ENCODE peak calls at places on chromosomes 6 and 20, in seven cellular contexts. S is endothelial cell of umbilical vein, Z is HCT116, X is sigmoid colon, D is breast epithelium, Q is transverse colon, C is suprapubic skin. V is an unnamed sample.

GRCh38 chr6:26534681-26535465 is 3.3 kb upstream of the HMGN4 start:
- DNase-seq in S (no peak), Z (no peak), X (no peak), D (no peak), Q (peak), C (no peak), V (no peak)

GRCh38 chr6:161477901-161478425 is 204.1 kb upstream of the AGPAT4 start:
- DNase-seq in S (no peak), Z (no peak), X (no peak), D (no peak), Q (no peak), C (no peak), V (no peak)

GRCh38 chr20:57464642-57465211 is 60.2 kb downstream of the CTCFL start:
- DNase-seq in S (no peak), Z (peak), X (no peak), D (no peak), Q (no peak), C (no peak), V (no peak)

GRCh38 chr20:9520096-9520495 is 5.7 kb downstream of the LAMP5 start:
- DNase-seq in S (no peak), Z (no peak), X (no peak), D (no peak), Q (no peak), C (no peak), V (no peak)

GRCh38 chr20:48754269-48754668 is 73.5 kb downstream of the PREX1 start:
- DNase-seq in S (no peak), Z (no peak), X (no peak), D (no peak), Q (no peak), C (no peak), V (no peak)

GRCh38 chr6:90079555-90080490 is 185.6 kb downstream of the GJA10 start:
- DNase-seq in S (no peak), Z (no peak), X (no peak), D (no peak), Q (no peak), C (no peak), V (no peak)

GRCh38 chr20:34452281-34452982 is 63.8 kb upstream of the DYNLRB1 start:
- DNase-seq in S (no peak), Z (no peak), X (no peak), D (no peak), Q (no peak), C (no peak), V (no peak)

GRCh38 chr20:1866834-1867233 is 28.4 kb upstream of the SIRPA start:
- DNase-seq in S (no peak), Z (no peak), X (no peak), D (no peak), Q (no peak), C (no peak), V (no peak)

GRCh38 chr20:25697132-25697446 is 436 bp upstream of the ZNF337 start:
- DNase-seq in S (no peak), Z (no peak), X (no peak), D (no peak), Q (no peak), C (no peak), V (no peak)

GRCh38 chr6:132067286-132067685 is 116.1 kb upstream of the CCN2 start:
- DNase-seq in S (peak), Z (no peak), X (no peak), D (no peak), Q (no peak), C (no peak), V (no peak)

GRCh38 chr20:50541606-50542041 is 31.4 kb downstream of the PTPN1 start:
- DNase-seq in S (peak), Z (peak), X (no peak), D (no peak), Q (no peak), C (no peak), V (no peak)

GRCh38 chr6:26400626-26401025 is 1.4 kb upstream of the BTN3A1 start:
- DNase-seq in S (no peak), Z (no peak), X (no peak), D (no peak), Q (no peak), C (no peak), V (no peak)

GRCh38 chr6:24574809-24575208 is 71.2 kb downstream of the KIAA0319 start:
- DNase-seq in S (no peak), Z (no peak), X (no peak), D (no peak), Q (no peak), C (no peak), V (peak)

GRCh38 chr6:50586074-50586473 is 127.3 kb upstream of the TFAP2D start:
- DNase-seq in S (no peak), Z (no peak), X (no peak), D (no peak), Q (no peak), C (no peak), V (no peak)

GRCh38 chr20:31829731-31830130 is 10.6 kb downstream of the MYLK2 start:
- DNase-seq in S (peak), Z (no peak), X (no peak), D (no peak), Q (no peak), C (no peak), V (no peak)

GRCh38 chr6:122580731-122581130 is 29.5 kb upstream of the PKIB start:
- DNase-seq in S (no peak), Z (peak), X (no peak), D (no peak), Q (no peak), C (no peak), V (no peak)

GRCh38 chr6:107653183-107653580 is 163.3 kb downstream of the SOBP start:
- DNase-seq in S (no peak), Z (no peak), X (no peak), D (no peak), Q (no peak), C (no peak), V (no peak)

GRCh38 chr20:4740774-4741431 is 19.2 kb downstream of the PRND start:
- DNase-seq in S (peak), Z (peak), X (no peak), D (no peak), Q (peak), C (peak), V (no peak)

GRCh38 chr6:45827952-45828530 is 187.6 kb downstream of the CLIC5 start:
- DNase-seq in S (no peak), Z (no peak), X (peak), D (no peak), Q (peak), C (no peak), V (no peak)

GRCh38 chr6:139762587-139763031 is 388.2 kb upstream of the CITED2 start:
- DNase-seq in S (no peak), Z (no peak), X (no peak), D (no peak), Q (no peak), C (no peak), V (no peak)

GRCh38 chr6:99822741-99823512 is 171.1 kb downstream of the MCHR2 start:
- DNase-seq in S (peak), Z (peak), X (no peak), D (no peak), Q (peak), C (no peak), V (peak)

GRCh38 chr6:129679758-129680157 is 30.2 kb downstream of the ARHGAP18 start:
- DNase-seq in S (peak), Z (no peak), X (no peak), D (no peak), Q (no peak), C (no peak), V (no peak)

GRCh38 chr6:158042245-158042798 is 60.7 kb downstream of the SYNJ2 start:
- DNase-seq in S (peak), Z (peak), X (peak), D (no peak), Q (no peak), C (no peak), V (no peak)

GRCh38 chr20:14312001-14312400 is 25.4 kb downstream of the FLRT3 start:
- DNase-seq in S (no peak), Z (no peak), X (no peak), D (no peak), Q (no peak), C (no peak), V (no peak)

GRCh38 chr20:2179233-2179580 is 77.6 kb downstream of the STK35 start:
- DNase-seq in S (no peak), Z (no peak), X (no peak), D (no peak), Q (no peak), C (peak), V (no peak)

GRCh38 chr20:63289311-63290135 is 3.5 kb upstream of the COL20A1 start:
- DNase-seq in S (no peak), Z (no peak), X (no peak), D (no peak), Q (no peak), C (no peak), V (no peak)

GRCh38 chr20:63286781-63287696 is 5.9 kb upstream of the COL20A1 start:
- DNase-seq in S (no peak), Z (no peak), X (no peak), D (no peak), Q (no peak), C (no peak), V (no peak)

GRCh38 chr20:63285636-63286615 is 7.1 kb upstream of the COL20A1 start:
- DNase-seq in S (no peak), Z (no peak), X (no peak), D (no peak), Q (no peak), C (no peak), V (no peak)

GRCh38 chr20:63288581-63289251 is 4.3 kb upstream of the COL20A1 start:
- DNase-seq in S (no peak), Z (no peak), X (no peak), D (no peak), Q (no peak), C (no peak), V (no peak)

DNA sequence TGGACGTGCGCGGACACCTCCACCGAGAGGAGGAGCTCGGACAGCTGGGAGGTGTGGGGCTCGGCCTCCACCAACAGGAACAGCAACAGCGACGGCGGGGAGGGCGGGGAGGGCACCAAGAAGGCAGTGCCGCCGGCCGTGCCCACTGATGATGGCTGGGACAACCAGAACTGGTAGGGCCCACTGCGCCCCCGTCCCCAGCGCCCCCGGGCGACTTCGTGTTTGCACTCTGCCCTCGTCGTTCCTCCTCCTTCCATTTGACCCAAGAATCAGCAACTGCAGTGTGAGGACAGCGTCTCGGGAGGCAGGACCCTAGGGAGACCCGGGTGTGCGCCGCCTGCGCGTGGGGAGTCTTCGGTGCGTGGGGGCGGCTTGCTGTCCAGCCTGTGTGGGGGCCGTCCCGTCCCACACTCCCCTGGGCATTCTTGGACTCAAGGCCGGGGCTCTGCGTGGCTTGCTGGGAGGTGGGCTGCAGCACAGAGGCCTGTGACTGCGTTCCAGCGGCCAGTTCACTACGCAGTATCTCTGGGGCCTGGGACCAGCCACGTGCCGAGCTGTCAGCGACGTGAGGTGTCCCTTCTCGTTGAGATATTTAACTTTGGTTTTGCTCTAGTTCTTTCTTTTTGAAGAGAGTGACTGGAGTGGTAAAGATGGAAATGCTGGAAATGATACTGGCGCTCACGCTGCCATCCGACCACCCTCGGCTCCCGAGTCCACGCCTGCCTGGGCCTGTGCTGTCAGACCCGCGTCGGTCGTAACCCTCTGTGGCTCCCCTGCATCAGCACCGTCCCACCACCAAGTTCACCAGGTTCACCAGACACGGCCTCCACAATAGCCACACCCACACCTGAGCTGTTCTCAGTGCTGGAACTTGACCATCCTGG is 5.0 kb upstream of the COL20A1 start:
- DNase-seq in S (no peak), Z (no peak), X (no peak), D (no peak), Q (no peak), C (no peak), V (no peak)
- TF ChIP-seq POLR2AphosphoS5 in S (no peak), Z (no peak), X (no peak), D (no peak), Q (no peak), C (no peak), V (no peak)

GRCh38 chr6:14452567-14453527 is 335.3 kb downstream of the CD83 start:
- DNase-seq in S (no peak), Z (no peak), X (no peak), D (peak), Q (no peak), C (no peak), V (peak)
- TF ChIP-seq POLR2A in S (no peak), Z (no peak), X (no peak), D (no peak), Q (no peak), C (no peak), V (no peak)

GRCh38 chr6:6931047-6932025 is 176.4 kb upstream of the RREB1 start:
- DNase-seq in S (no peak), Z (no peak), X (no peak), D (no peak), Q (no peak), C (no peak), V (no peak)
- TF ChIP-seq POLR2AphosphoS5 in S (no peak), Z (no peak), X (no peak), D (no peak), Q (no peak), C (no peak), V (no peak)

GRCh38 chr6:106511274-106512047 is 117.8 kb downstream of the RTN4IP1 start:
- DNase-seq in S (peak), Z (no peak), X (peak), D (peak), Q (peak), C (no peak), V (peak)
- TF ChIP-seq POLR2A in S (no peak), Z (no peak), X (no peak), D (no peak), Q (no peak), C (no peak), V (no peak)

GRCh38 chr6:112233864-112234263 is 20.5 kb downstream of the LAMA4 start:
- DNase-seq in S (peak), Z (no peak), X (peak), D (no peak), Q (no peak), C (no peak), V (no peak)
- TF ChIP-seq POLR2AphosphoS5 in S (peak), Z (no peak), X (peak), D (no peak), Q (no peak), C (no peak), V (no peak)

DNA sequence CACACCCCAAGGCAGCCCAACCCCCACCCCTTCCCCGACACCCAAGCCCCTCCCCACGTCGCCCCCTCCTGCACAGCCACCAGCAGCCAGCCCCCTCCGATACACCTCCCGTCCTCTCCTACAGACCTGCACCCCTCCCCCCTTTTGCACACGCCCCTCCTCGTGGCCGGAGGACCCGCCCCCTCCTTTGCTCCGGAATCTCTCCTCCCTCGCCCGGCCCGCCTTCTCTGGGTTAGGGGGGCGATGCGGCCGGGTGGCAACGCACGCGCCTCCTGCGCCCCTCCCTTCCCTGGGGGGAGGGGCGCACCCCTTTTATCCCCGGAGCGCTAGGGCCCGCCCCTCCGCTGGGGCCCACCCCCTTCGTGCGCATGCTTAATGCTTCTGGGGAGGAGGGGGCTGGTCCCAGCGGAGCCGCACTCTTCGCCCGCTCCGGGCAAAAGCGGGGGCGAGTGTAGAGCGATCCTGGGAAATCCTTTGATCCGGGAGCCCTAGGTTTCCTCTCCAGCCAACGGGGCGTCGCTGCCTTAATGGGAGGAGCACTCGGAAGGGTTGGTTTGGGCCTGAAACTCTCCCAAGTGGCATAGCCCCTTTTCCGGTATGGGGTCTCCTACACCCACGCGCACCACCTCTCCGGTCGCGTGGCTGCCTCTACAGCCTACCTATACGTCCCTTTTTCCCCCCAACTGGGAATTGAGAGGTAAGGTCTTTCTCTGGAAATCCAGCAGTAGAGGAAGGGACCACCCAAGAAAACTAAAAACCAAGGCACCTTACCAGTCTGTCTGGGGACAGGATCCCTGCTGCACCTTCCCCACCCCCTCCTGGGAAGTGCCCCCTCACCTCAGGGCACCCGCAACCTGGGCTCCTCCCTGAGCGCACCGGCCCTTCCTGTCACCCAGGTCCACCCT is 1.9 kb downstream of the SOX12 start:
- DNase-seq in S (peak), Z (peak), X (peak), D (peak), Q (peak), C (peak), V (peak)
- TF ChIP-seq POLR2A in S (peak), Z (no peak), X (no peak), D (no peak), Q (peak), C (no peak), V (peak)

DNA sequence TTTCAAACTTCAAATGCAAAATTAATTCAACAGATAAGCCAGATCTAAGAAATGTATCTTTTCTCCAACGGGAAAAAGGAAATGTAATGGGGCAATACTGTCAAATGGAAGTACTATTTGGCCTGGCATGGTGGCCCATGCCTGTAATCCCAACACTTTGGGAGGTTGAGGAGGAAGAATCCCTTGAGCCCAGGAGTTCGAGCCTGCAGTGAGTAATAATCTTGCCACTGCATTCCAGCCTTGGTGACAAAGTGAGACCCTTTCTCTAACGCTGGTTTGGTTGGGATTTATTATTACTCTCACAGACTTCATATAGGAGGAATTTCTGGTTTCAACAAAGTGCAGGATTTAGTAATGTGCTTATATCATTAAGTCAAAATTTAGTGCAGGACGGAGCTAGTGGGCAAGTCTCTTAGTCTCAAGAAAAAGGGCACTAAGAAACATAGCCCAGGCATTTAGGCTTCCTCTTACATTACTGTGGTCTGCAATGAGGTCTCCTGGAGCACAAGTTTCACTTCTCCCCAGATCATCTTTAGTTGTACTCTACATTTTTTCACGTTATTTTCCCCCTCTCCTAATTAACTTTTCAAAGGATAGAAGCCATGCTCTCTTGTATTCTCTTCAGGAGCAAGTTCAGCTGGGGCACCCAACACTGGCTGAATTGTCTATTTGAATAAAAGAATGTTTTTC is 23.1 kb downstream of the TRIM27 start:
- DNase-seq in S (no peak), Z (no peak), X (no peak), D (no peak), Q (no peak), C (no peak), V (no peak)
- TF ChIP-seq POLR2AphosphoS5 in S (no peak), Z (no peak), X (no peak), D (no peak), Q (no peak), C (no peak), V (no peak)